ENCODE peak calls at places on chromosomes 4 and X, in five cellular contexts. A is stimulated activated CD4-positive, alpha-beta T cell treated with anti-CD3 and anti-CD28 coated beads, Interleukin-2, amount 100 ng/mL, for 24 hours; R is heart left ventricle; L is GM20000; U is NCI-H524. S is an unnamed sample.

GRCh38 chr4:94976371-94977011 is 218.7 kb downstream of the BMPR1B start:
- DNase-seq in U (no peak), L (no peak), A (no peak), R (no peak), S (no peak)

GRCh38 chr4:38190717-38191178 is 230.6 kb downstream of the PTTG2 start:
- DNase-seq in U (no peak), L (no peak), A (no peak), R (no peak), S (no peak)

GRCh38 chr4:143512978-143513313 is 556 bp upstream of the SMARCA5 start:
- DNase-seq in A (no peak), U (no peak), R (no peak), L (no peak), S (no peak)

GRCh38 chr4:152243890-152244595 is 291.8 kb downstream of the FBXW7 start:
- DNase-seq in R (no peak), U (peak), L (no peak), A (no peak), S (no peak)

GRCh38 chr4:188822698-188823097 is 683.5 kb downstream of the TRIML1 start:
- DNase-seq in A (no peak), L (no peak), U (no peak), R (no peak), S (no peak)

GRCh38 chrX:103586314-103586646 is 965 bp downstream of the TCEAL4 start:
- DNase-seq in A (peak), L (no peak), R (no peak), U (no peak), S (no peak)

GRCh38 chr4:115090483-115091075 is 22.8 kb downstream of the NDST4 start:
- DNase-seq in A (no peak), U (peak), L (peak), R (no peak), S (no peak)

GRCh38 chrX:41332005-41332404 is 2.0 kb upstream of the DDX3X start:
- DNase-seq in A (no peak), L (no peak), U (no peak), R (no peak), S (no peak)

GRCh38 chrX:10971176-10971575 is 140.0 kb upstream of the HCCS start:
- DNase-seq in L (no peak), R (no peak), A (no peak), U (no peak), S (no peak)

GRCh38 chr4:3866813-3867129 is 100.6 kb downstream of the ADRA2C start:
- DNase-seq in L (no peak), R (no peak), A (no peak), U (no peak), S (no peak)

GRCh38 chr4:4801013-4801412 is 58.5 kb upstream of the MSX1 start:
- DNase-seq in L (no peak), U (no peak), R (no peak), A (no peak), S (no peak)

GRCh38 chr4:173119818-173120217 is 48.8 kb upstream of the GALNT7 start:
- DNase-seq in R (no peak), L (no peak), A (no peak), U (no peak), S (no peak)

GRCh38 chr4:129246850-129247542 is 151.0 kb downstream of the C4orf33 start:
- DNase-seq in A (no peak), U (no peak), L (no peak), R (no peak), S (no peak)

GRCh38 chr4:119946359-119946758 is 120.3 kb downstream of the MAD2L1 start:
- DNase-seq in A (no peak), R (no peak), U (no peak), L (no peak), S (no peak)

GRCh38 chr4:28075557-28075956 is 1214.9 kb downstream of the STIM2 start:
- DNase-seq in A (no peak), U (no peak), R (no peak), L (no peak), S (no peak)

GRCh38 chr4:20273793-20274192 is 22.1 kb downstream of the SLIT2 start:
- DNase-seq in U (no peak), L (no peak), R (no peak), A (no peak), S (no peak)

GRCh38 chr4:86934147-86934771 is 552 bp upstream of the AFF1 start:
- DNase-seq in U (peak), L (no peak), A (peak), R (no peak), S (no peak)

GRCh38 chr4:140150636-140150885 is 3.4 kb downstream of the MAML3 start:
- DNase-seq in L (no peak), A (peak), R (no peak), U (no peak), S (no peak)

GRCh38 chr4:185128272-185129119 is 14.6 kb upstream of the SLC25A4 start:
- DNase-seq in U (peak), A (peak), L (peak), R (peak), S (no peak)

GRCh38 chrX:16702700-16703599 is 9.5 kb downstream of the CTPS2 start:
- DNase-seq in A (no peak), L (no peak), U (no peak), R (no peak), S (no peak)

GRCh38 chr4:110172972-110173371 is 25.4 kb downstream of the ELOVL6 start:
- DNase-seq in A (no peak), L (no peak), U (no peak), R (no peak), S (no peak)

GRCh38 chrX:101550362-101550761 is at the start of gene ARMCX1:
- DNase-seq in A (peak), R (peak), U (peak), L (no peak), S (no peak)

GRCh38 chrX:110396777-110397176 is 38.1 kb downstream of the RTL9 start:
- DNase-seq in R (no peak), A (no peak), U (no peak), L (no peak), S (no peak)

GRCh38 chrX:129493643-129494042 is 29.6 kb downstream of the SMARCA1 start:
- DNase-seq in L (no peak), R (no peak), A (no peak), U (no peak), S (no peak)

GRCh38 chr4:76784237-76784636 is 113.7 kb downstream of the SOWAHB start:
- DNase-seq in A (no peak), R (no peak), U (no peak), L (no peak), S (no peak)

GRCh38 chr4:169854090-169854489 is 96.3 kb upstream of the HPF1 start:
- DNase-seq in L (no peak), R (no peak), A (no peak), U (no peak), S (no peak)

GRCh38 chr4:95250544-95251137 is 298.1 kb downstream of the UNC5C start:
- DNase-seq in U (no peak), R (no peak), L (no peak), A (no peak), S (no peak)